ENCODE peak calls at places on chromosomes 7 and 10, in eight cellular contexts. Y is HEK293T; P is CD8-positive, alpha-beta memory T cell; R is tibial nerve; A is effector memory CD8-positive, alpha-beta T cell; G is Caco-2; L is body of pancreas; S is EH. V is an unnamed sample.

GRCh38 chr7:18450021-18450420 is 45.5 kb upstream of the HDAC9 start:
- DNase-seq in S (no peak), R (no peak), G (no peak), P (no peak), A (no peak), Y (no peak), L (no peak), V (no peak)

GRCh38 chr7:97015787-97016391 is 8.7 kb downstream of the DLX5 start:
- DNase-seq in P (no peak), S (no peak), L (no peak), A (no peak), R (no peak), Y (no peak), G (no peak), V (peak)

GRCh38 chr7:150753826-150754603 is 16.8 kb downstream of the GIMAP5 start:
- DNase-seq in L (peak), G (no peak), R (no peak), S (no peak), A (no peak), Y (peak), P (no peak), V (no peak)

GRCh38 chr10:72257051-72257892 is 16.5 kb upstream of the DDIT4 start:
- DNase-seq in L (peak), Y (no peak), A (no peak), S (peak), R (no peak), P (no peak), G (no peak), V (no peak)

GRCh38 chr10:110794808-110795207 is 76.9 kb upstream of the PDCD4 start:
- DNase-seq in G (no peak), S (no peak), A (no peak), Y (no peak), R (no peak), P (no peak), L (peak), V (no peak)

GRCh38 chr7:155224116-155224811 is 73.4 kb upstream of the INSIG1 start:
- DNase-seq in A (no peak), L (no peak), P (no peak), S (no peak), R (no peak), G (no peak), Y (no peak), V (no peak)

GRCh38 chr10:105837951-105838350 is 1196.9 kb downstream of the SORCS3 start:
- DNase-seq in A (no peak), Y (no peak), L (no peak), R (no peak), G (no peak), S (peak), P (no peak), V (no peak)

GRCh38 chr7:18494821-18495408 is 634 bp upstream of the HDAC9 start:
- DNase-seq in G (no peak), P (no peak), L (peak), S (peak), A (no peak), R (no peak), Y (no peak), V (no peak)

GRCh38 chr10:90306187-90306586 is 551.7 kb downstream of the HTR7 start:
- DNase-seq in L (no peak), S (peak), R (no peak), G (no peak), Y (peak), P (no peak), A (no peak), V (no peak)

GRCh38 chr10:33370434-33370930 is 36.0 kb upstream of the NRP1 start:
- DNase-seq in L (no peak), S (peak), Y (no peak), P (no peak), R (no peak), G (no peak), A (no peak), V (no peak)

GRCh38 chr7:142506601-142507000 is 242.7 kb upstream of the PRSS1 start:
- DNase-seq in Y (no peak), R (no peak), A (no peak), P (no peak), L (no peak), G (no peak), S (no peak), V (no peak)

GRCh38 chr7:104943502-104944343 is 70.3 kb upstream of the KMT2E start:
- DNase-seq in R (peak), A (peak), G (peak), S (no peak), L (peak), P (peak), Y (peak), V (no peak)

GRCh38 chr7:10934292-10934691 is 39.4 kb upstream of the PHF14 start:
- DNase-seq in G (no peak), P (no peak), S (peak), A (no peak), Y (no peak), R (no peak), L (no peak), V (no peak)

GRCh38 chr7:157432957-157433576 is 96.3 kb downstream of the DNAJB6 start:
- DNase-seq in R (peak), A (peak), L (peak), Y (peak), G (peak), P (peak), S (peak), V (peak)

GRCh38 chr10:51001587-51001986 is 72.7 kb upstream of the PRKG1 start:
- DNase-seq in L (peak), Y (peak), A (no peak), S (peak), P (no peak), G (no peak), R (peak), V (no peak)

GRCh38 chr7:130154501-130155317 is 50.5 kb downstream of the TMEM209 start:
- DNase-seq in S (no peak), P (no peak), G (no peak), R (no peak), L (peak), A (no peak), Y (peak), V (no peak)

V was measured in HuH-7.5.